ENCODE peak calls at places on chromosomes 5 and 9, in five cellular contexts. R, L, G, D and V are unnamed samples.

GRCh38 chr5:135978993-135979392 is 24.2 kb upstream of the LECT2 start:
- DNase-seq in G (no peak), D (no peak), L (no peak), R (no peak), V (no peak)

GRCh38 chr5:136191304-136192014 is 1.5 kb downstream of the SMIM32 start:
- DNase-seq in R (no peak), L (no peak), D (no peak), G (no peak), V (no peak)

GRCh38 chr9:95211028-95211427 is 106.5 kb downstream of the FANCC start:
- DNase-seq in R (no peak), G (no peak), L (no peak), D (no peak), V (no peak)

GRCh38 chr5:171588046-171588445 is 168.6 kb downstream of the FGF18 start:
- DNase-seq in R (no peak), D (no peak), G (no peak), L (no peak), V (no peak)

GRCh38 chr5:40594811-40595210 is 84.9 kb upstream of the PTGER4 start:
- DNase-seq in L (no peak), G (no peak), D (no peak), R (no peak), V (no peak)

GRCh38 chr5:153900703-153901395 is 137.9 kb downstream of the FAM114A2 start:
- DNase-seq in L (no peak), G (no peak), D (no peak), R (no peak), V (no peak)

GRCh38 chr5:139667730-139668063 is 19.5 kb downstream of the CXXC5 start:
- DNase-seq in R (no peak), L (no peak), D (no peak), G (no peak), V (no peak)

GRCh38 chr9:110555551-110555950 is 24.0 kb downstream of the SVEP1 start:
- DNase-seq in R (no peak), D (no peak), L (no peak), G (no peak), V (no peak)

GRCh38 chr9:106059886-106060285 is 365.5 kb downstream of the TMEM38B start:
- DNase-seq in D (no peak), R (no peak), G (no peak), L (no peak), V (no peak)

GRCh38 chr5:135444881-135445280 is 2.3 kb downstream of the DCANP1 start:
- DNase-seq in R (no peak), D (no peak), G (no peak), L (no peak), V (peak)

GRCh38 chr5:64854855-64855254 is 86.1 kb downstream of the CWC27 start:
- DNase-seq in D (no peak), L (no peak), G (no peak), R (no peak), V (no peak)

GRCh38 chr5:115375922-115376321 is 79.5 kb upstream of the CCDC112 start:
- DNase-seq in L (no peak), D (no peak), G (no peak), R (peak), V (no peak)

GRCh38 chr9:129576546-129577543 is 44.1 kb downstream of the C9orf50 start:
- DNase-seq in D (no peak), L (no peak), R (no peak), G (no peak), V (no peak)

GRCh38 chr9:114400219-114400618 is 12.4 kb upstream of the AKNA start:
- DNase-seq in D (no peak), R (no peak), L (no peak), G (no peak), V (no peak)

GRCh38 chr5:98907951-98908350 is 20.9 kb downstream of the CHD1 start:
- DNase-seq in L (no peak), D (no peak), R (no peak), G (no peak), V (no peak)

GRCh38 chr5:14879985-14880589 is 8.5 kb upstream of the ANKH start:
- DNase-seq in L (no peak), R (no peak), G (no peak), D (no peak), V (no peak)

GRCh38 chr5:171596391-171596878 is 177.0 kb downstream of the FGF18 start:
- DNase-seq in D (peak), R (no peak), G (no peak), L (no peak), V (peak)

GRCh38 chr5:3931976-3932375 is 336.3 kb downstream of the IRX1 start:
- DNase-seq in L (no peak), D (no peak), G (no peak), R (no peak), V (no peak)

GRCh38 chr9:121153642-121154041 is 48.0 kb downstream of the RAB14 start:
- DNase-seq in L (no peak), G (no peak), R (no peak), D (no peak), V (no peak)

GRCh38 chr9:129281506-129282145 is 103.6 kb upstream of the IER5L start:
- DNase-seq in R (no peak), D (no peak), L (no peak), G (no peak), V (peak)

GRCh38 chr5:1412163-1412562 is 33.1 kb downstream of the SLC6A3 start:
- DNase-seq in D (no peak), G (no peak), R (no peak), L (no peak), V (no peak)

GRCh38 chr5:95162231-95162992 is 122.5 kb downstream of the MCTP1 start:
- DNase-seq in G (peak), D (no peak), R (no peak), L (no peak), V (no peak)